ENCODE peak calls at places on chromosomes 11 and 22, in five cellular contexts. One of them, this sample, is unnamed.

GRCh38 chr11:69442807-69443137 is 38.7 kb upstream of the LINC01488 start:
- DNase-seq in mesenchymal stem cell: peak
- DNase-seq in H9: peak
- DNase-seq in neuronal stem cell: no peak
- DNase-seq in trophoblast cell: peak
- DNase-seq in this sample: no peak

GRCh38 chr11:65224939-65225283 is 36.9 kb upstream of the POLA2 start:
- DNase-seq in mesenchymal stem cell: peak
- DNase-seq in H9: peak
- DNase-seq in neuronal stem cell: no peak
- DNase-seq in trophoblast cell: peak
- DNase-seq in this sample: no peak

GRCh38 chr22:19213001-19213400 is 34.5 kb upstream of the SLC25A1 start:
- DNase-seq in mesenchymal stem cell: no peak
- DNase-seq in H9: no peak
- DNase-seq in neuronal stem cell: no peak
- DNase-seq in trophoblast cell: no peak
- DNase-seq in this sample: no peak

GRCh38 chr11:73226297-73227006 is 8.4 kb downstream of the P2RY2 start:
- DNase-seq in mesenchymal stem cell: no peak
- DNase-seq in H9: no peak
- DNase-seq in neuronal stem cell: no peak
- DNase-seq in trophoblast cell: no peak
- DNase-seq in this sample: no peak

GRCh38 chr11:2211113-2211971 is 39.7 kb upstream of the TH start:
- DNase-seq in mesenchymal stem cell: no peak
- DNase-seq in H9: peak
- DNase-seq in neuronal stem cell: peak
- DNase-seq in trophoblast cell: no peak
- DNase-seq in this sample: no peak

GRCh38 chr11:130571519-130571918 is 123.1 kb downstream of the ADAMTS15 start:
- DNase-seq in mesenchymal stem cell: no peak
- DNase-seq in H9: no peak
- DNase-seq in neuronal stem cell: no peak
- DNase-seq in trophoblast cell: no peak
- DNase-seq in this sample: no peak

GRCh38 chr11:14119357-14119756 is 156.8 kb downstream of the SPON1 start:
- DNase-seq in mesenchymal stem cell: no peak
- DNase-seq in H9: no peak
- DNase-seq in neuronal stem cell: no peak
- DNase-seq in trophoblast cell: no peak
- DNase-seq in this sample: no peak

GRCh38 chr11:79236541-79236971 is 204.3 kb downstream of the TENM4 start:
- DNase-seq in mesenchymal stem cell: peak
- DNase-seq in H9: no peak
- DNase-seq in neuronal stem cell: no peak
- DNase-seq in trophoblast cell: peak
- DNase-seq in this sample: no peak

GRCh38 chr11:66314561-66315497 is 2.0 kb downstream of the CD248 start:
- DNase-seq in mesenchymal stem cell: no peak
- DNase-seq in H9: no peak
- DNase-seq in neuronal stem cell: no peak
- DNase-seq in trophoblast cell: no peak
- DNase-seq in this sample: no peak

GRCh38 chr11:35049906-35050531 is 89.0 kb upstream of the CD44 start:
- DNase-seq in mesenchymal stem cell: peak
- DNase-seq in H9: no peak
- DNase-seq in neuronal stem cell: no peak
- DNase-seq in trophoblast cell: no peak
- DNase-seq in this sample: no peak

GRCh38 chr11:67732045-67732787 is 57.8 kb upstream of the ALDH3B2 start:
- DNase-seq in mesenchymal stem cell: no peak
- DNase-seq in H9: peak
- DNase-seq in neuronal stem cell: no peak
- DNase-seq in trophoblast cell: no peak
- DNase-seq in this sample: peak

GRCh38 chr11:11987503-11988022 is 20.9 kb downstream of the DKK3 start:
- DNase-seq in mesenchymal stem cell: peak
- DNase-seq in H9: peak
- DNase-seq in neuronal stem cell: no peak
- DNase-seq in trophoblast cell: no peak
- DNase-seq in this sample: no peak

GRCh38 chr11:44903035-44903434 is 47.6 kb downstream of the TP53I11 start:
- DNase-seq in mesenchymal stem cell: no peak
- DNase-seq in H9: no peak
- DNase-seq in neuronal stem cell: no peak
- DNase-seq in trophoblast cell: no peak
- DNase-seq in this sample: no peak

GRCh38 chr11:59668188-59668949 is 468 bp downstream of the PATL1 start:
- DNase-seq in mesenchymal stem cell: peak
- DNase-seq in H9: peak
- DNase-seq in neuronal stem cell: peak
- DNase-seq in trophoblast cell: peak
- DNase-seq in this sample: peak

GRCh38 chr22:21828268-21828638 is 39.2 kb downstream of the MAPK1 start:
- DNase-seq in mesenchymal stem cell: no peak
- DNase-seq in H9: no peak
- DNase-seq in neuronal stem cell: no peak
- DNase-seq in trophoblast cell: no peak
- DNase-seq in this sample: no peak

GRCh38 chr22:19739911-19740449 is 16.6 kb downstream of the GP1BB start:
- DNase-seq in mesenchymal stem cell: no peak
- DNase-seq in H9: no peak
- DNase-seq in neuronal stem cell: no peak
- DNase-seq in trophoblast cell: no peak
- DNase-seq in this sample: no peak

GRCh38 chr11:118705796-118706545 is 26.5 kb upstream of the TREH start:
- DNase-seq in mesenchymal stem cell: no peak
- DNase-seq in H9: no peak
- DNase-seq in neuronal stem cell: no peak
- DNase-seq in trophoblast cell: no peak
- DNase-seq in this sample: no peak

GRCh38 chr22:49515486-49515885 is 312.2 kb downstream of the BRD1 start:
- DNase-seq in mesenchymal stem cell: no peak
- DNase-seq in H9: peak
- DNase-seq in neuronal stem cell: no peak
- DNase-seq in trophoblast cell: no peak
- DNase-seq in this sample: no peak

GRCh38 chr22:49512471-49512870 is 315.2 kb downstream of the BRD1 start:
- DNase-seq in mesenchymal stem cell: no peak
- DNase-seq in H9: no peak
- DNase-seq in neuronal stem cell: no peak
- DNase-seq in trophoblast cell: no peak
- DNase-seq in this sample: no peak

GRCh38 chr22:49514656-49515055 is 313.0 kb downstream of the BRD1 start:
- DNase-seq in mesenchymal stem cell: no peak
- DNase-seq in H9: peak
- DNase-seq in neuronal stem cell: peak
- DNase-seq in trophoblast cell: no peak
- DNase-seq in this sample: no peak

GRCh38 chr22:49514211-49514610 is 313.5 kb downstream of the BRD1 start:
- DNase-seq in mesenchymal stem cell: no peak
- DNase-seq in H9: peak
- DNase-seq in neuronal stem cell: no peak
- DNase-seq in trophoblast cell: no peak
- DNase-seq in this sample: no peak

GRCh38 chr22:49513358-49513851 is 314.3 kb downstream of the BRD1 start:
- DNase-seq in mesenchymal stem cell: no peak
- DNase-seq in H9: peak
- DNase-seq in neuronal stem cell: no peak
- DNase-seq in trophoblast cell: no peak
- DNase-seq in this sample: no peak
- H2BK12ac ChIP-seq in mesenchymal stem cell: no peak
- H2BK12ac ChIP-seq in H9: no peak
- H2BK12ac ChIP-seq in neuronal stem cell: no peak
- H2BK12ac ChIP-seq in trophoblast cell: no peak
- H2BK12ac ChIP-seq in this sample: no peak

GRCh38 chr11:33445761-33446161 is 188.6 kb downstream of the HIPK3 start:
- DNase-seq in mesenchymal stem cell: peak
- DNase-seq in H9: no peak
- DNase-seq in neuronal stem cell: no peak
- DNase-seq in trophoblast cell: peak
- DNase-seq in this sample: no peak
- H2BK12ac ChIP-seq in mesenchymal stem cell: no peak
- H2BK12ac ChIP-seq in H9: no peak
- H2BK12ac ChIP-seq in neuronal stem cell: no peak
- H2BK12ac ChIP-seq in trophoblast cell: no peak
- H2BK12ac ChIP-seq in this sample: no peak

DNA sequence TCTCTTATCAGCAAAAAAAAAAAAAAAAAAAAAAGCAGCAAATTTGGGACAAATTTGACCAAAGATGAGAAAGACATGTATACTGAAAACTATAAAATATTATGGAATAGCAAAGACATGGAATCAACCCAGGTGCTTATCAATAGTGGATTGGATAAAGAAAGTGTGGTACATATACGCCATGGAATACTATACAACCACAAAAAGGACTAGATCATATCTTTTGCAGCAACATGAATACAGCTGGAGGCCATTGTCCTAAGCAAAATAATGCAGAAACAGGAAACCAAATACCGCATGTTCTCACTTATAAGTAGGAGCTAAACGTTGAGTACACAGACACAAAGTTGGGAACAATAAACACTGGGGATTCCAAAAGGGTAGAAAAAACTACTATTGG is 1.8 kb upstream of the RNF141 start:
- DNase-seq in mesenchymal stem cell: no peak
- DNase-seq in H9: no peak
- DNase-seq in neuronal stem cell: no peak
- DNase-seq in trophoblast cell: no peak
- DNase-seq in this sample: no peak
- H2BK12ac ChIP-seq in mesenchymal stem cell: no peak
- H2BK12ac ChIP-seq in H9: no peak
- H2BK12ac ChIP-seq in neuronal stem cell: no peak
- H2BK12ac ChIP-seq in trophoblast cell: no peak
- H2BK12ac ChIP-seq in this sample: no peak

GRCh38 chr22:29224121-29224858 is 18.6 kb downstream of the EMID1 start:
- DNase-seq in mesenchymal stem cell: no peak
- DNase-seq in H9: no peak
- DNase-seq in neuronal stem cell: no peak
- DNase-seq in trophoblast cell: no peak
- DNase-seq in this sample: no peak
- H2BK12ac ChIP-seq in mesenchymal stem cell: no peak
- H2BK12ac ChIP-seq in H9: no peak
- H2BK12ac ChIP-seq in neuronal stem cell: no peak
- H2BK12ac ChIP-seq in trophoblast cell: no peak
- H2BK12ac ChIP-seq in this sample: no peak

GRCh38 chr11:122816701-122817100 is 21.6 kb upstream of the CRTAM start:
- DNase-seq in mesenchymal stem cell: no peak
- DNase-seq in H9: no peak
- DNase-seq in neuronal stem cell: no peak
- DNase-seq in trophoblast cell: no peak
- DNase-seq in this sample: no peak
- H2BK12ac ChIP-seq in mesenchymal stem cell: no peak
- H2BK12ac ChIP-seq in H9: no peak
- H2BK12ac ChIP-seq in neuronal stem cell: no peak
- H2BK12ac ChIP-seq in trophoblast cell: no peak
- H2BK12ac ChIP-seq in this sample: no peak

GRCh38 chr11:75389925-75390324 is 9.4 kb upstream of the RPS3 start:
- DNase-seq in mesenchymal stem cell: no peak
- DNase-seq in H9: no peak
- DNase-seq in neuronal stem cell: no peak
- DNase-seq in trophoblast cell: no peak
- DNase-seq in this sample: no peak
- H2BK12ac ChIP-seq in mesenchymal stem cell: no peak
- H2BK12ac ChIP-seq in H9: no peak
- H2BK12ac ChIP-seq in neuronal stem cell: no peak
- H2BK12ac ChIP-seq in trophoblast cell: no peak
- H2BK12ac ChIP-seq in this sample: no peak

GRCh38 chr11:121610706-121611105 is 157.9 kb upstream of the SORL1-AS1 start:
- DNase-seq in mesenchymal stem cell: no peak
- DNase-seq in H9: no peak
- DNase-seq in neuronal stem cell: no peak
- DNase-seq in trophoblast cell: no peak
- DNase-seq in this sample: no peak

GRCh38 chr11:121614661-121615240 is 162.0 kb upstream of the SORL1-AS1 start:
- DNase-seq in mesenchymal stem cell: no peak
- DNase-seq in H9: peak
- DNase-seq in neuronal stem cell: no peak
- DNase-seq in trophoblast cell: peak
- DNase-seq in this sample: peak

GRCh38 chr11:121611242-121611641 is 158.5 kb upstream of the SORL1-AS1 start:
- DNase-seq in mesenchymal stem cell: no peak
- DNase-seq in H9: no peak
- DNase-seq in neuronal stem cell: no peak
- DNase-seq in trophoblast cell: no peak
- DNase-seq in this sample: no peak

GRCh38 chr11:121615506-121615905 is 162.7 kb upstream of the SORL1-AS1 start:
- DNase-seq in mesenchymal stem cell: peak
- DNase-seq in H9: no peak
- DNase-seq in neuronal stem cell: no peak
- DNase-seq in trophoblast cell: no peak
- DNase-seq in this sample: no peak

GRCh38 chr11:121613724-121614123 is 161.0 kb upstream of the SORL1-AS1 start:
- DNase-seq in mesenchymal stem cell: no peak
- DNase-seq in H9: no peak
- DNase-seq in neuronal stem cell: no peak
- DNase-seq in trophoblast cell: no peak
- DNase-seq in this sample: no peak
- H2BK12ac ChIP-seq in mesenchymal stem cell: no peak
- H2BK12ac ChIP-seq in H9: no peak
- H2BK12ac ChIP-seq in neuronal stem cell: no peak
- H2BK12ac ChIP-seq in trophoblast cell: no peak
- H2BK12ac ChIP-seq in this sample: no peak

This sample was measured in H1.